ENCODE peak calls at places on chromosome 19, in five cellular contexts. V, Z, T, C and F are unnamed samples.

GRCh38 chr19:16342002-16342715 is 17.5 kb downstream of the KLF2 start:
- DNase-seq in V (peak), Z (no peak), T (no peak), C (no peak), F (peak)

GRCh38 chr19:55638864-55639359 is 1.9 kb upstream of the ZNF580 start:
- DNase-seq in V (peak), Z (no peak), T (no peak), C (peak), F (no peak)

GRCh38 chr19:3047307-3048189 is 14.7 kb downstream of the TLE5 start:
- DNase-seq in V (peak), Z (peak), T (peak), C (no peak), F (no peak)

GRCh38 chr19:18468930-18469244 is 31.0 kb upstream of the ISYNA1 start:
- DNase-seq in V (no peak), Z (no peak), T (no peak), C (no peak), F (no peak)

GRCh38 chr19:41893899-41894298 is 10.9 kb downstream of the ARHGEF1 start:
- DNase-seq in V (no peak), Z (no peak), T (no peak), C (no peak), F (no peak)

GRCh38 chr19:54473071-54473941 is at the start of gene CDC42EP5:
- DNase-seq in V (no peak), Z (no peak), T (peak), C (no peak), F (peak)

GRCh38 chr19:17164644-17165043 is 50.5 kb upstream of the USE1 start:
- DNase-seq in V (no peak), Z (no peak), T (no peak), C (no peak), F (no peak)

GRCh38 chr19:49042177-49042576 is 1.5 kb upstream of the CGB5 start:
- DNase-seq in V (no peak), Z (no peak), T (no peak), C (no peak), F (no peak)

GRCh38 chr19:44757057-44757734 is 8.7 kb downstream of the BCL3 start:
- DNase-seq in V (no peak), Z (no peak), T (no peak), C (no peak), F (no peak)

GRCh38 chr19:48170817-48171347 is 402 bp downstream of the ZSWIM9 start:
- DNase-seq in V (no peak), Z (no peak), T (no peak), C (no peak), F (no peak)